ENCODE peak calls at places on chromosomes 2 and 18, in four cellular contexts. M, P, B and C are unnamed samples.

GRCh38 chr2:134155134-134155533 is 98.7 kb upstream of the MGAT5 start:
- DNase-seq in M (no peak), P (no peak), B (no peak), C (peak; percentile 56)

GRCh38 chr2:30677861-30678385 is 129.3 kb downstream of the CAPN13 start:
- DNase-seq in M (no peak), P (no peak), B (no peak), C (no peak)

GRCh38 chr2:144519934-144520717 is at the start of gene ZEB2:
- DNase-seq in M (peak; percentile 84), P (peak; percentile 50), B (peak; percentile 67), C (no peak)

GRCh38 chr18:10070581-10071000 is 156.8 kb downstream of the VAPA start:
- DNase-seq in M (peak; percentile 43), P (no peak), B (no peak), C (no peak)

GRCh38 chr2:27209621-27210401 is 2.0 kb upstream of the ATRAID start:
- DNase-seq in M (peak; percentile 18), P (no peak), B (no peak), C (no peak)

GRCh38 chr18:39455300-39455699 is 1889.7 kb upstream of the CELF4 start:
- DNase-seq in M (peak; percentile 66), P (no peak), B (peak; percentile 6), C (no peak)

GRCh38 chr2:60899230-60899891 is 18.0 kb downstream of the REL start:
- DNase-seq in M (no peak), P (no peak), B (no peak), C (peak; percentile 37)

GRCh38 chr2:25825238-25825637 is 53.0 kb downstream of the ASXL2 start:
- DNase-seq in M (no peak), P (no peak), B (no peak), C (no peak)

DNA sequence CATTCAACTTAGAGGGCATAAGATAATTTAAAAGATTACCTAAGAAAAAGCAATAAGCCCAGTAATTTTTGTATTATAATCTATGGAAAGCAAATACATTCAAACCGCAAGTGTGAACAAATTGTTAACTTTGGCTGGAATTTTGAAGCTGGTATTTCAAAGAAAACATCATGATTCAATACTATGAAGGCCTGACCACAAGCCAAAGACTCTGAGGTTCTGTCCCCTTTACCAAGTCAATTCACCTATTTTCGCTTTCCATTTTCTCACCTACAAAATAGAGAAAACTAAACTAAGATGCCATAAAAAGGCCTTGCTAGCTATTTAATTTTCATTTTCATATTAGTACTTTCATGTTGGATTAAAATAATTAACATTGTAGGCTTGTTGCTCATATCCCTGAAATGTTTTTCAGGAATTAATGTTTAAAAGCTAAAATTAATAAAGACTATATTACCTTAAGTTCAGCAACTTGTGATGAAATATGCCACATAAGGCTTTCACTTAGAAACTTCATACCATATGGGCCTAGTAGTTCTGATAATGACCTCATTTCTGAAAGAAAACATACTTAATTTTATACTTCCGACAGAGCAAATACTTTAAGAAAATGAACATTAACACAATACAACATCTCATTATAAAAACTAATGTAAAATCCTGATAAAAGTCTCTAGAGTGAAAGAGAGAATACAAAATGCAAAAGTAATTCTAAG is 85.7 kb upstream of the FRZB start:
- DNase-seq in M (no peak), P (no peak), B (no peak), C (no peak)
- TF ChIP-seq ELK1 in M (no peak), P (no peak), B (no peak), C (no peak)

GRCh38 chr2:196849895-196850294 is 40.7 kb upstream of the C2orf66 start:
- DNase-seq in M (peak; percentile 45), P (no peak), B (peak; percentile 58), C (no peak)
- TF ChIP-seq ELK1 in M (no peak), P (no peak), B (no peak), C (no peak)

GRCh38 chr2:143481231-143481613 is 352.0 kb downstream of the ARHGAP15 start:
- DNase-seq in M (no peak), P (no peak), B (no peak), C (no peak)

GRCh38 chr2:143480586-143481230 is 351.5 kb downstream of the ARHGAP15 start:
- DNase-seq in M (no peak), P (no peak), B (no peak), C (no peak)

GRCh38 chr2:143481728-143482127 is 352.5 kb downstream of the ARHGAP15 start:
- DNase-seq in M (no peak), P (no peak), B (no peak), C (no peak)

GRCh38 chr2:143482761-143483160 is 353.5 kb downstream of the ARHGAP15 start:
- DNase-seq in M (no peak), P (no peak), B (no peak), C (no peak)

DNA sequence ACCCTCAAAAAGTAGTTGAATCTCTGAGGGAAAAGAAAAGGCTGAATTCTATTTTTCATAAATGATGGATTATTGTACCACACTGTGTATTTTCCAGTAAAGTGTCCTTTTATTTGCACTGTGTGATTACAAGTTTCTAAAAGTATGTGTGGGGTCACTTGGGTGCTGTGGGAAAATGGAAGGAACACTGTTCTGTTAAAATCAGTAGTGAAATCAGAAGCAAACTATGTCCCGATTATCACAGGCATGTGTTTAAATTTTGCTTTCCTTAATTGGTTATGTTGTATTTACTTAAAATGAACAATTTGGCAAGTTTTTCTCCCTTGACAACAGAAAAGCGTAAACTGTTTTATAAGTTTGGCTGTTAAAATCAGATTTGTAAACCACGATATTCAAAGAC is 353.1 kb downstream of the ARHGAP15 start:
- DNase-seq in M (peak; percentile 37), P (no peak), B (no peak), C (no peak)
- TF ChIP-seq ELK1 in M (no peak), P (no peak), B (no peak), C (no peak)

GRCh38 chr18:47748093-47748796 is 182.2 kb downstream of the SMAD2 start:
- DNase-seq in M (no peak), P (no peak), B (no peak), C (no peak)

GRCh38 chr18:47750889-47751423 is 179.5 kb downstream of the SMAD2 start:
- DNase-seq in M (no peak), P (no peak), B (no peak), C (no peak)

GRCh38 chr18:47746615-47747014 is 183.8 kb downstream of the SMAD2 start:
- DNase-seq in M (no peak), P (no peak), B (no peak), C (no peak)

GRCh38 chr18:47747260-47747795 is 183.1 kb downstream of the SMAD2 start:
- DNase-seq in M (no peak), P (no peak), B (no peak), C (no peak)

GRCh38 chr18:47749195-47749973 is 181.1 kb downstream of the SMAD2 start:
- DNase-seq in M (peak; percentile 37), P (peak; percentile 82), B (peak; percentile 50), C (no peak)
- TF ChIP-seq ELK1 in M (no peak), P (no peak), B (no peak), C (no peak)

GRCh38 chr18:25630682-25631081 is 278.7 kb upstream of the ZNF521 start:
- DNase-seq in M (no peak), P (no peak), B (no peak), C (no peak)
- TF ChIP-seq ELK1 in M (no peak), P (no peak), B (no peak), C (no peak)

GRCh38 chr2:216696751-216697560 is 1.6 kb upstream of the IGFBP5 start:
- DNase-seq in M (peak; percentile 71), P (peak; percentile 11), B (peak; percentile 58), C (no peak)
- TF ChIP-seq ELK1 in M (no peak), P (no peak), B (no peak), C (no peak)

GRCh38 chr2:232981356-232981755 is 31.7 kb downstream of the NGEF start:
- DNase-seq in M (no peak), P (no peak), B (no peak), C (no peak)
- TF ChIP-seq ELK1 in M (no peak), P (no peak), B (no peak), C (no peak)

GRCh38 chr2:239598732-239599090 is 197.9 kb upstream of the HDAC4 start:
- DNase-seq in M (no peak), P (no peak), B (no peak), C (no peak)

GRCh38 chr2:239597216-239597615 is 196.4 kb upstream of the HDAC4 start:
- DNase-seq in M (no peak), P (no peak), B (no peak), C (no peak)

GRCh38 chr2:239599299-239599698 is 198.5 kb upstream of the HDAC4 start:
- DNase-seq in M (no peak), P (no peak), B (no peak), C (no peak)

GRCh38 chr2:239596792-239597191 is 196.0 kb upstream of the HDAC4 start:
- DNase-seq in M (no peak), P (no peak), B (no peak), C (no peak)

GRCh38 chr2:239598011-239598731 is 197.4 kb upstream of the HDAC4 start:
- DNase-seq in M (no peak), P (no peak), B (no peak), C (no peak)
- TF ChIP-seq ELK1 in M (no peak), P (no peak), B (no peak), C (no peak)

GRCh38 chr18:77653792-77654191 is 404.1 kb downstream of the GALR1 start:
- DNase-seq in M (no peak), P (no peak), B (no peak), C (no peak)
- TF ChIP-seq ELK1 in M (no peak), P (no peak), B (no peak), C (no peak)

GRCh38 chr2:104851236-104852160 is 2.4 kb upstream of the POU3F3 start:
- DNase-seq in M (no peak), P (no peak), B (no peak), C (no peak)

GRCh38 chr2:104849036-104849551 is 4.8 kb upstream of the POU3F3 start:
- DNase-seq in M (no peak), P (no peak), B (no peak), C (no peak)

GRCh38 chr2:104848526-104848925 is 5.4 kb upstream of the POU3F3 start:
- DNase-seq in M (no peak), P (no peak), B (no peak), C (peak; percentile 1)

GRCh38 chr2:104850322-104851184 is 3.4 kb upstream of the POU3F3 start:
- DNase-seq in M (no peak), P (no peak), B (no peak), C (no peak)

GRCh38 chr2:104849618-104850097 is 4.3 kb upstream of the POU3F3 start:
- DNase-seq in M (peak; percentile 45), P (peak; percentile 51), B (peak; percentile 66), C (no peak)
- TF ChIP-seq ELK1 in M (no peak), P (no peak), B (no peak), C (no peak)